ENCODE peak calls at places on chromosomes 5 and 9, in six cellular contexts. K, S, U, P, W and L are unnamed samples.

GRCh38 chr9:113993838-113994540 is 84.1 kb downstream of the AMBP start:
- DNase-seq in S (no peak), P (peak), W (peak), U (peak), K (no peak), L (peak)

GRCh38 chr9:73114058-73114457 is 37.6 kb upstream of the ANXA1 start:
- DNase-seq in K (no peak), P (no peak), S (no peak), W (no peak), U (no peak), L (no peak)

GRCh38 chr5:118611332-118611945 is 376.9 kb downstream of the DTWD2 start:
- DNase-seq in K (no peak), W (no peak), P (no peak), S (peak), U (no peak), L (no peak)

GRCh38 chr9:81513049-81513448 is 176.3 kb downstream of the TLE1 start:
- DNase-seq in K (no peak), P (no peak), U (no peak), W (no peak), S (no peak), L (no peak)

GRCh38 chr5:142495561-142495960 is 170.7 kb upstream of the SPRY4 start:
- DNase-seq in S (no peak), K (no peak), W (no peak), U (no peak), P (no peak), L (no peak)

GRCh38 chr5:14240366-14240765 is 97.2 kb downstream of the TRIO start:
- DNase-seq in W (no peak), S (no peak), U (no peak), P (no peak), K (no peak), L (no peak)

GRCh38 chr9:21560281-21560745 is 78.2 kb upstream of the IFNE start:
- DNase-seq in K (no peak), P (no peak), U (no peak), S (no peak), W (no peak), L (no peak)

GRCh38 chr9:108836319-108836718 is 19.5 kb downstream of the ACTL7B start:
- DNase-seq in K (no peak), S (no peak), P (no peak), U (no peak), W (no peak), L (no peak)

GRCh38 chr9:115198018-115198417 is 80.1 kb upstream of the TNC start:
- DNase-seq in W (no peak), S (no peak), P (no peak), K (no peak), U (no peak), L (no peak)

GRCh38 chr5:32383065-32383464 is 61.5 kb downstream of the ZFR start:
- DNase-seq in S (no peak), P (no peak), U (no peak), W (no peak), K (no peak), L (no peak)

GRCh38 chr9:27537027-27537435 is 7.4 kb upstream of the MOB3B start:
- DNase-seq in S (no peak), K (no peak), U (no peak), W (no peak), P (no peak), L (no peak)

GRCh38 chr5:143781993-143782520 is 29.9 kb upstream of the HMHB1 start:
- DNase-seq in U (no peak), W (no peak), S (no peak), K (no peak), P (no peak), L (no peak)

GRCh38 chr9:112334319-112334828 is 955 bp upstream of the PTBP3 start:
- DNase-seq in S (no peak), U (no peak), K (no peak), W (no peak), P (no peak), L (no peak)

GRCh38 chr5:138148811-138149210 is 9.6 kb upstream of the NME5 start:
- DNase-seq in P (no peak), W (no peak), S (no peak), K (no peak), U (no peak), L (no peak)

GRCh38 chr5:161847896-161848510 is at the start of gene GABRA1:
- DNase-seq in K (peak), U (peak), S (no peak), P (no peak), W (peak), L (peak)